ENCODE peak calls at places on chromosomes 2 and 18, in ten cellular contexts. One of them, this sample, is unnamed.

GRCh38 chr2:210620456-210620855 is 64.1 kb downstream of the CPS1 start:
- DNase-seq in MG63: no peak
- DNase-seq in NCI-H774: no peak
- DNase-seq in kidney tubule cell: no peak
- DNase-seq in stimulated activated CD8-positive, alpha-beta memory T cell treated with anti-CD3 and anti-CD28 coated beads, Interleukin-7, amount 100 ng/mL, for 24 hours: no peak
- DNase-seq in GDM1: no peak
- DNase-seq in posterior cingulate gyrus: no peak
- DNase-seq in cardiac fibroblast: peak; percentile 9
- DNase-seq in heart right ventricle: no peak
- DNase-seq in T-helper 17 cell: no peak
- DNase-seq in this sample: no peak

GRCh38 chr2:216540920-216541319 is 42.3 kb downstream of the RPL37A start:
- DNase-seq in MG63: no peak
- DNase-seq in NCI-H774: no peak
- DNase-seq in kidney tubule cell: peak; percentile 27
- DNase-seq in stimulated activated CD8-positive, alpha-beta memory T cell treated with anti-CD3 and anti-CD28 coated beads, Interleukin-7, amount 100 ng/mL, for 24 hours: no peak
- DNase-seq in GDM1: no peak
- DNase-seq in posterior cingulate gyrus: no peak
- DNase-seq in cardiac fibroblast: no peak
- DNase-seq in heart right ventricle: no peak
- DNase-seq in T-helper 17 cell: no peak
- DNase-seq in this sample: no peak

GRCh38 chr2:230318190-230319121 is 8.5 kb upstream of the SP140L start:
- DNase-seq in MG63: no peak
- DNase-seq in NCI-H774: no peak
- DNase-seq in kidney tubule cell: peak; percentile 12
- DNase-seq in stimulated activated CD8-positive, alpha-beta memory T cell treated with anti-CD3 and anti-CD28 coated beads, Interleukin-7, amount 100 ng/mL, for 24 hours: no peak
- DNase-seq in GDM1: no peak
- DNase-seq in posterior cingulate gyrus: no peak
- DNase-seq in cardiac fibroblast: no peak
- DNase-seq in heart right ventricle: no peak
- DNase-seq in T-helper 17 cell: no peak
- DNase-seq in this sample: no peak

GRCh38 chr2:133937669-133938068 is 316.2 kb upstream of the MGAT5 start:
- DNase-seq in MG63: peak; percentile 17
- DNase-seq in NCI-H774: no peak
- DNase-seq in kidney tubule cell: no peak
- DNase-seq in stimulated activated CD8-positive, alpha-beta memory T cell treated with anti-CD3 and anti-CD28 coated beads, Interleukin-7, amount 100 ng/mL, for 24 hours: no peak
- DNase-seq in GDM1: no peak
- DNase-seq in posterior cingulate gyrus: no peak
- DNase-seq in cardiac fibroblast: peak; percentile 3
- DNase-seq in heart right ventricle: no peak
- DNase-seq in T-helper 17 cell: no peak
- DNase-seq in this sample: no peak

GRCh38 chr2:100936070-100936741 is 65.9 kb upstream of the RPL31 start:
- DNase-seq in MG63: no peak
- DNase-seq in NCI-H774: no peak
- DNase-seq in kidney tubule cell: no peak
- DNase-seq in stimulated activated CD8-positive, alpha-beta memory T cell treated with anti-CD3 and anti-CD28 coated beads, Interleukin-7, amount 100 ng/mL, for 24 hours: no peak
- DNase-seq in GDM1: no peak
- DNase-seq in posterior cingulate gyrus: no peak
- DNase-seq in cardiac fibroblast: no peak
- DNase-seq in heart right ventricle: no peak
- DNase-seq in T-helper 17 cell: no peak
- DNase-seq in this sample: no peak

GRCh38 chr2:155377178-155377780 is 678.8 kb downstream of the KCNJ3 start:
- DNase-seq in MG63: no peak
- DNase-seq in NCI-H774: peak; percentile 48
- DNase-seq in kidney tubule cell: peak; percentile 36
- DNase-seq in stimulated activated CD8-positive, alpha-beta memory T cell treated with anti-CD3 and anti-CD28 coated beads, Interleukin-7, amount 100 ng/mL, for 24 hours: no peak
- DNase-seq in GDM1: no peak
- DNase-seq in posterior cingulate gyrus: no peak
- DNase-seq in cardiac fibroblast: peak; percentile 57
- DNase-seq in heart right ventricle: no peak
- DNase-seq in T-helper 17 cell: no peak
- DNase-seq in this sample: no peak

GRCh38 chr18:22221350-22221749 is 52.0 kb downstream of the GATA6 start:
- DNase-seq in MG63: no peak
- DNase-seq in NCI-H774: no peak
- DNase-seq in kidney tubule cell: no peak
- DNase-seq in stimulated activated CD8-positive, alpha-beta memory T cell treated with anti-CD3 and anti-CD28 coated beads, Interleukin-7, amount 100 ng/mL, for 24 hours: no peak
- DNase-seq in GDM1: no peak
- DNase-seq in posterior cingulate gyrus: no peak
- DNase-seq in cardiac fibroblast: no peak
- DNase-seq in heart right ventricle: no peak
- DNase-seq in T-helper 17 cell: no peak
- DNase-seq in this sample: no peak

GRCh38 chr2:181281206-181281832 is 175.9 kb upstream of the ITGA4 start:
- DNase-seq in MG63: no peak
- DNase-seq in NCI-H774: no peak
- DNase-seq in kidney tubule cell: no peak
- DNase-seq in stimulated activated CD8-positive, alpha-beta memory T cell treated with anti-CD3 and anti-CD28 coated beads, Interleukin-7, amount 100 ng/mL, for 24 hours: no peak
- DNase-seq in GDM1: no peak
- DNase-seq in posterior cingulate gyrus: no peak
- DNase-seq in cardiac fibroblast: no peak
- DNase-seq in heart right ventricle: no peak
- DNase-seq in T-helper 17 cell: no peak
- DNase-seq in this sample: no peak

GRCh38 chr2:119873350-119874013 is 113.8 kb downstream of the PTPN4 start:
- DNase-seq in MG63: no peak
- DNase-seq in NCI-H774: no peak
- DNase-seq in kidney tubule cell: no peak
- DNase-seq in stimulated activated CD8-positive, alpha-beta memory T cell treated with anti-CD3 and anti-CD28 coated beads, Interleukin-7, amount 100 ng/mL, for 24 hours: no peak
- DNase-seq in GDM1: no peak
- DNase-seq in posterior cingulate gyrus: no peak
- DNase-seq in cardiac fibroblast: no peak
- DNase-seq in heart right ventricle: no peak
- DNase-seq in T-helper 17 cell: no peak
- DNase-seq in this sample: no peak

GRCh38 chr18:45760443-45761036 is 36.6 kb downstream of the SLC14A1 start:
- DNase-seq in MG63: no peak
- DNase-seq in NCI-H774: peak; percentile 16
- DNase-seq in kidney tubule cell: no peak
- DNase-seq in stimulated activated CD8-positive, alpha-beta memory T cell treated with anti-CD3 and anti-CD28 coated beads, Interleukin-7, amount 100 ng/mL, for 24 hours: no peak
- DNase-seq in GDM1: no peak
- DNase-seq in posterior cingulate gyrus: no peak
- DNase-seq in cardiac fibroblast: no peak
- DNase-seq in heart right ventricle: no peak
- DNase-seq in T-helper 17 cell: no peak
- DNase-seq in this sample: no peak

GRCh38 chr2:238706163-238706562 is 141.7 kb upstream of the TWIST2 start:
- DNase-seq in MG63: no peak
- DNase-seq in NCI-H774: no peak
- DNase-seq in kidney tubule cell: no peak
- DNase-seq in stimulated activated CD8-positive, alpha-beta memory T cell treated with anti-CD3 and anti-CD28 coated beads, Interleukin-7, amount 100 ng/mL, for 24 hours: no peak
- DNase-seq in GDM1: no peak
- DNase-seq in posterior cingulate gyrus: no peak
- DNase-seq in cardiac fibroblast: no peak
- DNase-seq in heart right ventricle: no peak
- DNase-seq in T-helper 17 cell: no peak
- DNase-seq in this sample: no peak

GRCh38 chr2:226888378-226888915 is 52.6 kb downstream of the RHBDD1 start:
- DNase-seq in MG63: no peak
- DNase-seq in NCI-H774: no peak
- DNase-seq in kidney tubule cell: peak; percentile 6
- DNase-seq in stimulated activated CD8-positive, alpha-beta memory T cell treated with anti-CD3 and anti-CD28 coated beads, Interleukin-7, amount 100 ng/mL, for 24 hours: no peak
- DNase-seq in GDM1: no peak
- DNase-seq in posterior cingulate gyrus: no peak
- DNase-seq in cardiac fibroblast: peak; percentile 43
- DNase-seq in heart right ventricle: no peak
- DNase-seq in T-helper 17 cell: no peak
- DNase-seq in this sample: no peak

GRCh38 chr18:48036641-48037421 is 106.4 kb upstream of the SMAD2 start:
- DNase-seq in MG63: no peak
- DNase-seq in NCI-H774: peak; percentile 5
- DNase-seq in kidney tubule cell: peak; percentile 79
- DNase-seq in stimulated activated CD8-positive, alpha-beta memory T cell treated with anti-CD3 and anti-CD28 coated beads, Interleukin-7, amount 100 ng/mL, for 24 hours: no peak
- DNase-seq in GDM1: no peak
- DNase-seq in posterior cingulate gyrus: no peak
- DNase-seq in cardiac fibroblast: no peak
- DNase-seq in heart right ventricle: no peak
- DNase-seq in T-helper 17 cell: no peak
- DNase-seq in this sample: peak; percentile 23

GRCh38 chr2:55581875-55582547 is 35.4 kb downstream of the PPP4R3B start:
- DNase-seq in MG63: peak; percentile 85
- DNase-seq in NCI-H774: no peak
- DNase-seq in kidney tubule cell: peak; percentile 22
- DNase-seq in stimulated activated CD8-positive, alpha-beta memory T cell treated with anti-CD3 and anti-CD28 coated beads, Interleukin-7, amount 100 ng/mL, for 24 hours: no peak
- DNase-seq in GDM1: no peak
- DNase-seq in posterior cingulate gyrus: no peak
- DNase-seq in cardiac fibroblast: peak; percentile 57
- DNase-seq in heart right ventricle: no peak
- DNase-seq in T-helper 17 cell: no peak
- DNase-seq in this sample: no peak

GRCh38 chr2:31235504-31235902 is 1.6 kb downstream of the EHD3 start:
- DNase-seq in MG63: peak; percentile 16
- DNase-seq in NCI-H774: no peak
- DNase-seq in kidney tubule cell: peak; percentile 68
- DNase-seq in stimulated activated CD8-positive, alpha-beta memory T cell treated with anti-CD3 and anti-CD28 coated beads, Interleukin-7, amount 100 ng/mL, for 24 hours: no peak
- DNase-seq in GDM1: no peak
- DNase-seq in posterior cingulate gyrus: no peak
- DNase-seq in cardiac fibroblast: peak; percentile 81
- DNase-seq in heart right ventricle: no peak
- DNase-seq in T-helper 17 cell: no peak
- DNase-seq in this sample: no peak

GRCh38 chr2:163659224-163659623 is 76.6 kb downstream of the FIGN start:
- DNase-seq in MG63: peak; percentile 1
- DNase-seq in NCI-H774: no peak
- DNase-seq in kidney tubule cell: peak; percentile 75
- DNase-seq in stimulated activated CD8-positive, alpha-beta memory T cell treated with anti-CD3 and anti-CD28 coated beads, Interleukin-7, amount 100 ng/mL, for 24 hours: no peak
- DNase-seq in GDM1: no peak
- DNase-seq in posterior cingulate gyrus: no peak
- DNase-seq in cardiac fibroblast: peak; percentile 67
- DNase-seq in heart right ventricle: no peak
- DNase-seq in T-helper 17 cell: no peak
- DNase-seq in this sample: no peak

GRCh38 chr18:40159141-40160017 is 1795.7 kb upstream of the PIK3C3 start:
- DNase-seq in MG63: no peak
- DNase-seq in NCI-H774: peak; percentile 87
- DNase-seq in kidney tubule cell: peak; percentile 54
- DNase-seq in stimulated activated CD8-positive, alpha-beta memory T cell treated with anti-CD3 and anti-CD28 coated beads, Interleukin-7, amount 100 ng/mL, for 24 hours: no peak
- DNase-seq in GDM1: peak; percentile 29
- DNase-seq in posterior cingulate gyrus: no peak
- DNase-seq in cardiac fibroblast: peak; percentile 65
- DNase-seq in heart right ventricle: no peak
- DNase-seq in T-helper 17 cell: no peak
- DNase-seq in this sample: no peak

GRCh38 chr18:46567196-46567595 is 89.8 kb downstream of the LOXHD1 start:
- DNase-seq in MG63: no peak
- DNase-seq in NCI-H774: no peak
- DNase-seq in kidney tubule cell: no peak
- DNase-seq in stimulated activated CD8-positive, alpha-beta memory T cell treated with anti-CD3 and anti-CD28 coated beads, Interleukin-7, amount 100 ng/mL, for 24 hours: no peak
- DNase-seq in GDM1: no peak
- DNase-seq in posterior cingulate gyrus: no peak
- DNase-seq in cardiac fibroblast: no peak
- DNase-seq in heart right ventricle: no peak
- DNase-seq in T-helper 17 cell: no peak
- DNase-seq in this sample: no peak